ENCODE peak calls at places on chromosomes 7 and 10, in eight cellular contexts. Y, V, B, L, S, A, D and K are unnamed samples.

GRCh38 chr10:29648114-29648982 is 13.6 kb upstream of the SVIL start:
- DNase-seq in A (no peak), B (no peak), L (peak; percentile 68), V (no peak), D (no peak), S (no peak), Y (no peak), K (no peak)

GRCh38 chr10:35463878-35464277 is 127.6 kb downstream of the CCNY start:
- DNase-seq in B (no peak), A (no peak), S (no peak), D (no peak), Y (no peak), L (no peak), V (no peak), K (no peak)

GRCh38 chr7:64618785-64619456 is 47.0 kb upstream of the ZNF107 start:
- DNase-seq in S (no peak), L (peak; percentile 68), A (no peak), V (peak; percentile 37), Y (no peak), D (no peak), B (no peak), K (no peak)

GRCh38 chr10:89659185-89660131 is 14.4 kb upstream of the PANK1 start:
- DNase-seq in A (peak; percentile 32), Y (no peak), B (no peak), D (no peak), V (no peak), S (no peak), L (peak; percentile 92), K (no peak)

GRCh38 chr7:64359543-64359942 is 45.8 kb downstream of the ZNF736 start:
- DNase-seq in L (no peak), Y (no peak), A (no peak), D (no peak), B (no peak), S (no peak), V (no peak), K (no peak)

GRCh38 chr7:15407910-15408309 is 153.9 kb downstream of the AGMO start:
- DNase-seq in L (no peak), D (no peak), V (no peak), Y (no peak), A (no peak), B (no peak), S (no peak), K (no peak)

GRCh38 chr7:2529161-2530075 is 9.8 kb downstream of the LFNG start:
- DNase-seq in V (no peak), Y (no peak), D (peak; percentile 98), L (peak; percentile 45), B (peak; percentile 70), S (peak; percentile 45), A (no peak), K (no peak)

GRCh38 chr10:28676297-28676967 is 889 bp upstream of the BAMBI start:
- DNase-seq in V (peak; percentile 44), D (no peak), S (peak; percentile 11), Y (no peak), A (no peak), L (peak; percentile 14), B (no peak), K (no peak)

GRCh38 chr10:70480254-70480861 is 1.8 kb downstream of the PALD1 start:
- DNase-seq in S (peak; percentile 73), A (no peak), Y (no peak), V (no peak), L (no peak), D (no peak), B (no peak), K (no peak)

GRCh38 chr10:27390681-27391080 is 113.4 kb upstream of the RAB18 start:
- DNase-seq in S (no peak), V (no peak), Y (no peak), D (no peak), A (no peak), L (no peak), B (no peak), K (no peak)

GRCh38 chr10:121566755-121567154 is 31.5 kb downstream of the FGFR2 start:
- DNase-seq in A (no peak), B (no peak), S (no peak), V (no peak), Y (no peak), D (no peak), L (no peak), K (no peak)

GRCh38 chr10:69086131-69086530 is 1.8 kb upstream of the SRGN start:
- DNase-seq in Y (no peak), B (no peak), V (peak; percentile 26), L (peak; percentile 32), D (no peak), A (no peak), S (no peak), K (no peak)

GRCh38 chr10:70334526-70335245 is 47.7 kb downstream of the LRRC20 start:
- DNase-seq in V (no peak), S (no peak), Y (no peak), D (peak; percentile 65), L (no peak), A (no peak), B (no peak), K (no peak)

GRCh38 chr10:55820071-55820470 is 541.0 kb downstream of the ZWINT start:
- DNase-seq in S (no peak), B (no peak), L (no peak), D (no peak), Y (no peak), V (no peak), A (no peak), K (no peak)

GRCh38 chr7:11748884-11749283 is 83.1 kb downstream of the THSD7A start:
- DNase-seq in L (no peak), A (no peak), B (no peak), Y (no peak), D (no peak), S (no peak), V (no peak), K (no peak)

GRCh38 chr10:34889004-34889869 is 74.1 kb upstream of the PARD3 start:
- DNase-seq in S (no peak), B (no peak), A (no peak), D (no peak), V (no peak), Y (no peak), L (no peak), K (no peak)

GRCh38 chr7:130814753-130815152 is 80.7 kb upstream of the KLF14 start:
- DNase-seq in B (no peak), D (no peak), V (no peak), L (peak; percentile 67), S (no peak), A (no peak), Y (no peak), K (no peak)

GRCh38 chr10:5550621-5551530 is 26.1 kb downstream of the CALML3 start:
- DNase-seq in A (no peak), S (no peak), D (peak; percentile 58), B (no peak), Y (no peak), L (no peak), V (no peak), K (no peak)

GRCh38 chr10:72736881-72737280 is 44.9 kb downstream of the MCU start:
- DNase-seq in L (no peak), V (no peak), S (no peak), B (no peak), D (no peak), A (no peak), Y (no peak), K (no peak)

GRCh38 chr7:141045126-141045841 is 28.6 kb upstream of the TMEM178B start:
- DNase-seq in B (no peak), Y (no peak), S (no peak), A (no peak), V (no peak), L (peak; percentile 2), D (no peak), K (no peak)

GRCh38 chr7:1584700-1585099 is 14.9 kb upstream of the PSMG3 start:
- DNase-seq in B (no peak), L (no peak), D (no peak), V (no peak), S (no peak), Y (no peak), A (no peak), K (no peak)

GRCh38 chr10:86001521-86001920 is 365.1 kb downstream of the GRID1 start:
- DNase-seq in A (no peak), V (no peak), S (no peak), B (no peak), Y (no peak), D (no peak), L (no peak), K (no peak)

GRCh38 chr10:122650331-122650730 is 49.3 kb downstream of the C10orf120 start:
- DNase-seq in V (no peak), Y (no peak), B (no peak), A (no peak), L (no peak), S (no peak), D (peak; percentile 18), K (no peak)

GRCh38 chr7:64965594-64965993 is 25.2 kb downstream of the ZNF117 start:
- DNase-seq in A (no peak), Y (no peak), B (no peak), L (no peak), S (no peak), D (no peak), V (no peak), K (no peak)

GRCh38 chr7:52826515-52826914 is 208.9 kb upstream of the POM121L12 start:
- DNase-seq in Y (no peak), D (no peak), S (no peak), L (no peak), B (no peak), V (no peak), A (peak; percentile 2), K (no peak)

GRCh38 chr7:7449055-7449454 is 86.6 kb downstream of the COL28A1 start:
- DNase-seq in Y (no peak), S (no peak), L (no peak), B (no peak), A (no peak), V (no peak), D (no peak), K (no peak)

GRCh38 chr10:86687750-86688149 is 19.4 kb downstream of the LDB3 start:
- DNase-seq in Y (no peak), B (no peak), L (peak; percentile 85), D (no peak), V (no peak), S (no peak), A (no peak), K (no peak)

GRCh38 chr10:30353851-30354250 is 4.8 kb upstream of the MTPAP start:
- DNase-seq in S (no peak), L (peak; percentile 64), A (no peak), D (no peak), B (no peak), Y (no peak), V (no peak), K (no peak)

GRCh38 chr10:75102830-75103673 is 8.4 kb upstream of the SAMD8 start:
- DNase-seq in D (no peak), Y (no peak), V (no peak), A (no peak), S (no peak), B (no peak), L (no peak), K (no peak)